ENCODE peak calls at places on chromosome 12, in five cellular contexts. One of them, this sample, is unnamed. For H3K9me3, the result is how much of the 10 kb centered on the place peaks cover.

GRCh38 chr12:52612431-52613290 is 5.7 kb downstream of the KRT73 start:
- DNase-seq in A549: no peak
- DNase-seq in H1: no peak
- DNase-seq in K562: no peak
- DNase-seq in HepG2: no peak
- DNase-seq in this sample: no peak

GRCh38 chr12:122845865-122846621 is 10.8 kb downstream of the HIP1R start:
- DNase-seq in A549: no peak
- DNase-seq in H1: no peak
- DNase-seq in K562: no peak
- DNase-seq in HepG2: no peak
- DNase-seq in this sample: no peak

GRCh38 chr12:90290980-90291975 is 582.6 kb upstream of the ATP2B1 start:
- DNase-seq in A549: no peak
- DNase-seq in H1: no peak
- DNase-seq in K562: no peak
- DNase-seq in HepG2: no peak
- DNase-seq in this sample: peak

GRCh38 chr12:120979862-120980696 is 1.7 kb downstream of the HNF1A start:
- DNase-seq in A549: no peak
- DNase-seq in H1: peak
- DNase-seq in K562: no peak
- DNase-seq in HepG2: peak
- DNase-seq in this sample: no peak

GRCh38 chr12:47277972-47278448 is 198.3 kb upstream of the AMIGO2 start:
- DNase-seq in A549: peak
- DNase-seq in H1: no peak
- DNase-seq in K562: peak
- DNase-seq in HepG2: no peak
- DNase-seq in this sample: peak

GRCh38 chr12:89015419-89015818 is 336.9 kb downstream of the DUSP6 start:
- DNase-seq in A549: no peak
- DNase-seq in H1: no peak
- DNase-seq in K562: no peak
- DNase-seq in HepG2: no peak
- DNase-seq in this sample: no peak

GRCh38 chr12:3491938-3492867 is 1.2 kb downstream of the PRMT8 start:
- DNase-seq in A549: peak
- DNase-seq in H1: peak
- DNase-seq in K562: peak
- DNase-seq in HepG2: peak
- DNase-seq in this sample: peak

GRCh38 chr12:52052471-52053186 is 1.4 kb downstream of the NR4A1 start:
- DNase-seq in A549: no peak
- DNase-seq in H1: no peak
- DNase-seq in K562: peak
- DNase-seq in HepG2: no peak
- DNase-seq in this sample: no peak

GRCh38 chr12:109489955-109490565 is 12.6 kb downstream of the UBE3B start:
- DNase-seq in A549: no peak
- DNase-seq in H1: no peak
- DNase-seq in K562: no peak
- DNase-seq in HepG2: no peak
- DNase-seq in this sample: no peak

GRCh38 chr12:59472273-59472672 is 123.6 kb upstream of the SLC16A7 start:
- DNase-seq in A549: no peak
- DNase-seq in H1: no peak
- DNase-seq in K562: no peak
- DNase-seq in HepG2: no peak
- DNase-seq in this sample: no peak

GRCh38 chr12:85155791-85156190 is 119.6 kb downstream of the LRRIQ1 start:
- DNase-seq in A549: no peak
- DNase-seq in H1: no peak
- DNase-seq in K562: no peak
- DNase-seq in HepG2: peak
- DNase-seq in this sample: peak

GRCh38 chr12:89618113-89618862 is 90.3 kb downstream of the ATP2B1 start:
- DNase-seq in A549: no peak
- DNase-seq in H1: no peak
- DNase-seq in K562: no peak
- DNase-seq in HepG2: no peak
- DNase-seq in this sample: no peak

GRCh38 chr12:53208877-53209463 is 1.9 kb upstream of the ITGB7 start:
- DNase-seq in A549: no peak
- DNase-seq in H1: no peak
- DNase-seq in K562: no peak
- DNase-seq in HepG2: no peak
- DNase-seq in this sample: no peak

GRCh38 chr12:81095470-81096232 is 17.8 kb downstream of the ACSS3 start:
- DNase-seq in A549: no peak
- DNase-seq in H1: no peak
- DNase-seq in K562: no peak
- DNase-seq in HepG2: no peak
- DNase-seq in this sample: no peak

GRCh38 chr12:94792690-94793089 is 142.3 kb upstream of the TMCC3 start:
- DNase-seq in A549: no peak
- DNase-seq in H1: no peak
- DNase-seq in K562: no peak
- DNase-seq in HepG2: no peak
- DNase-seq in this sample: no peak

GRCh38 chr12:42792265-42792664 is 202.7 kb upstream of the PRICKLE1 start:
- DNase-seq in A549: no peak
- DNase-seq in H1: no peak
- DNase-seq in K562: no peak
- DNase-seq in HepG2: no peak
- DNase-seq in this sample: no peak

GRCh38 chr12:16030729-16031128 is 119.6 kb downstream of the DERA start:
- DNase-seq in A549: no peak
- DNase-seq in H1: no peak
- DNase-seq in K562: no peak
- DNase-seq in HepG2: peak
- DNase-seq in this sample: no peak

GRCh38 chr12:65566776-65567175 is 257.5 kb upstream of the HMGA2 start:
- DNase-seq in A549: no peak
- DNase-seq in H1: no peak
- DNase-seq in K562: no peak
- DNase-seq in HepG2: no peak
- DNase-seq in this sample: no peak

GRCh38 chr12:2834581-2835491 is at the start of gene NRIP2:
- DNase-seq in A549: no peak
- DNase-seq in H1: peak
- DNase-seq in K562: no peak
- DNase-seq in HepG2: no peak
- DNase-seq in this sample: peak

GRCh38 chr12:109998241-109998903 is 858 bp upstream of the ANKRD13A start:
- DNase-seq in A549: no peak
- DNase-seq in H1: no peak
- DNase-seq in K562: peak
- DNase-seq in HepG2: no peak
- DNase-seq in this sample: peak

GRCh38 chr12:95857151-95857550 is 1.6 kb upstream of the SNRPF start:
- DNase-seq in A549: no peak
- DNase-seq in H1: no peak
- DNase-seq in K562: no peak
- DNase-seq in HepG2: peak
- DNase-seq in this sample: no peak

GRCh38 chr12:108832208-108832607 is 25.2 kb downstream of the SSH1 start:
- DNase-seq in A549: no peak
- DNase-seq in H1: no peak
- DNase-seq in K562: no peak
- DNase-seq in HepG2: no peak
- DNase-seq in this sample: peak

GRCh38 chr12:92899388-92900001 is 29.6 kb downstream of the EEA1 start:
- DNase-seq in A549: peak
- DNase-seq in H1: no peak
- DNase-seq in K562: no peak
- DNase-seq in HepG2: peak
- DNase-seq in this sample: peak

GRCh38 chr12:111605931-111606625 is 7.0 kb upstream of the ATXN2 start:
- DNase-seq in A549: no peak
- DNase-seq in H1: no peak
- DNase-seq in K562: no peak
- DNase-seq in HepG2: no peak
- DNase-seq in this sample: no peak

GRCh38 chr12:107761502-107761904 is 566 bp upstream of the PRDM4 start:
- DNase-seq in A549: no peak
- DNase-seq in H1: no peak
- DNase-seq in K562: peak
- DNase-seq in HepG2: no peak
- DNase-seq in this sample: no peak

GRCh38 chr12:1104088-1104800 is 113.2 kb downstream of the ERC1 start:
- DNase-seq in A549: no peak
- DNase-seq in H1: no peak
- DNase-seq in K562: no peak
- DNase-seq in HepG2: no peak
- DNase-seq in this sample: no peak

GRCh38 chr12:89016970-89017778 is 335.1 kb downstream of the DUSP6 start:
- DNase-seq in A549: peak
- DNase-seq in H1: peak
- DNase-seq in K562: peak
- DNase-seq in HepG2: peak
- DNase-seq in this sample: peak

GRCh38 chr12:80709811-80710726 is 2.6 kb downstream of the MYF6 start:
- DNase-seq in A549: no peak
- DNase-seq in H1: peak
- DNase-seq in K562: peak
- DNase-seq in HepG2: peak
- DNase-seq in this sample: no peak

GRCh38 chr12:40300490-40300889 is 75.7 kb downstream of the LRRK2 start:
- DNase-seq in A549: no peak
- DNase-seq in H1: no peak
- DNase-seq in K562: no peak
- DNase-seq in HepG2: no peak
- DNase-seq in this sample: no peak

GRCh38 chr12:58509116-58509885 is 411.0 kb downstream of the LRIG3 start:
- DNase-seq in A549: peak
- DNase-seq in H1: no peak
- DNase-seq in K562: no peak
- DNase-seq in HepG2: no peak
- DNase-seq in this sample: peak

DNA sequence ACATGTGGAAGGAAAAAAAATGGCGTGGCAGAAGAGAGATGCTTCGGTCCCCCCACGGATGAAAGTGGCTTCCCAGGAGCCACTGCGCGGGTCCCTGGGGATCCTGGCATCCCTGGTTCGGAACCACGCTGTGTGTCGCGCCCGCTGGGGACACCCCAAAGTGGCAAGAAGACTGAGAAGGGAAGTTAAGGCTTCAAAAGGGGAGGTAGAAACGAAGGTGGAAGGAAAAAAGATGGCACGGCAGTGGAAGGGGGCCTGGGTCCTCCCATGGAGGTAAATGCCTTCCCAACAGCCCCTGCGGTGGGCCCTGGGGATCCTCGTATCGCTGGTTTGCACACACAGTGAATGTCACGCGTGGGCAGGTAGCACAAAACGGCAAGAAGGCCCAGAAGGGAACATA is 281.7 kb downstream of the ALG10 start:
- DNase-seq in A549: no peak
- DNase-seq in H1: no peak
- DNase-seq in K562: no peak
- DNase-seq in HepG2: no peak
- DNase-seq in this sample: no peak
- H3K9me3 ChIP-seq in A549: under half
- H3K9me3 ChIP-seq in H1: half or more
- H3K9me3 ChIP-seq in K562: under half
- H3K9me3 ChIP-seq in HepG2: under half
- H3K9me3 ChIP-seq in this sample: under half

GRCh38 chr12:27018071-27018470 is 3.9 kb upstream of the TM7SF3 start:
- DNase-seq in A549: no peak
- DNase-seq in H1: no peak
- DNase-seq in K562: no peak
- DNase-seq in HepG2: no peak
- DNase-seq in this sample: no peak
- TF ChIP-seq JUN in A549: no peak
- TF ChIP-seq JUN in H1: no peak
- TF ChIP-seq JUN in K562: no peak
- TF ChIP-seq JUN in HepG2: no peak
- TF ChIP-seq JUN in this sample: no peak

DNA sequence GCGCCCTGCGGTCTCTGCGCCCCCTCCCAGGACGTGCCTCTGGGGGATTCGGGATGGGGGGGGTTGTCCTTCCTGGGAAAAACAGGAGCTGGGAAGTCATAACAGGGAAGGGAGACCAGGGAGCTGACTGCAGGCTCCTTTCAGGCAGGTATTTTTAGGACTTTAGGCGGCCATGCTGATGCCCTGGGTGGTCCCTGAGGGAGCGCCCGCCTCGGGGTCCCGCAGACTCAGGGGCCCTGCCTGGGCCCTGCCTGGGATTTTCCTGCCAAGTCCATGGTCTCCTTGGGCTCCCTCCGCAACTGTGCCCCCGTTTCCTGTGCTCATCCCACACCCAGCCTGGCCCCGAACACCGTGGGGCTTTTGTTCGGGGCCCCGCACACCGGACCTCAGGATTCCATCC is 82.5 kb upstream of the SFSWAP start:
- DNase-seq in A549: no peak
- DNase-seq in H1: no peak
- DNase-seq in K562: no peak
- DNase-seq in HepG2: no peak
- DNase-seq in this sample: no peak
- H3K9me3 ChIP-seq in A549: under half
- H3K9me3 ChIP-seq in H1: under half
- H3K9me3 ChIP-seq in K562: under half
- H3K9me3 ChIP-seq in HepG2: under half
- H3K9me3 ChIP-seq in this sample: under half

GRCh38 chr12:86334071-86334470 is 77.9 kb upstream of the MGAT4C start:
- DNase-seq in A549: no peak
- DNase-seq in H1: no peak
- DNase-seq in K562: no peak
- DNase-seq in HepG2: no peak
- DNase-seq in this sample: no peak

GRCh38 chr12:86331457-86331856 is 75.3 kb upstream of the MGAT4C start:
- DNase-seq in A549: no peak
- DNase-seq in H1: no peak
- DNase-seq in K562: no peak
- DNase-seq in HepG2: no peak
- DNase-seq in this sample: no peak

GRCh38 chr12:86331012-86331411 is 74.8 kb upstream of the MGAT4C start:
- DNase-seq in A549: no peak
- DNase-seq in H1: no peak
- DNase-seq in K562: no peak
- DNase-seq in HepG2: no peak
- DNase-seq in this sample: peak
- TF ChIP-seq JUN in A549: no peak
- TF ChIP-seq JUN in H1: no peak
- TF ChIP-seq JUN in K562: no peak
- TF ChIP-seq JUN in HepG2: no peak
- TF ChIP-seq JUN in this sample: no peak